ENCODE peak calls at places on chromosome 2, in four cellular contexts. O is endothelial cell of umbilical vein, C is GM12878, G is K562. H is an unnamed sample.

GRCh38 chr2:139122711-139123158 is 342.5 kb upstream of the NXPH2 start:
- DNase-seq in O (no peak), C (no peak), G (no peak), H (no peak)

GRCh38 chr2:19120941-19121750 is 237.3 kb downstream of the OSR1 start:
- DNase-seq in O (no peak), C (no peak), G (no peak), H (peak; percentile 87)

GRCh38 chr2:16821696-16822095 is 156.1 kb upstream of the CYRIA start:
- DNase-seq in O (no peak), C (no peak), G (no peak), H (no peak)

GRCh38 chr2:233409286-233409991 is 55.1 kb downstream of the DGKD start:
- DNase-seq in O (peak; percentile 86), C (no peak), G (peak; percentile 18), H (no peak)

GRCh38 chr2:235999011-235999410 is 169.2 kb downstream of the GBX2 start:
- DNase-seq in O (no peak), C (no peak), G (no peak), H (no peak)

GRCh38 chr2:41042343-41042742 is 590.5 kb upstream of the SLC8A1 start:
- DNase-seq in O (no peak), C (no peak), G (no peak), H (no peak)

GRCh38 chr2:227280895-227281294 is 44.2 kb upstream of the MFF start:
- DNase-seq in O (no peak), C (no peak), G (no peak), H (peak; percentile 5)

GRCh38 chr2:210224660-210225460 is at the start of gene ACADL:
- DNase-seq in O (peak; percentile 5), C (no peak), G (peak; percentile 6), H (no peak)

GRCh38 chr2:166197446-166197845 is 69.6 kb upstream of the SCN1A start:
- DNase-seq in O (no peak), C (no peak), G (no peak), H (peak; percentile 38)

GRCh38 chr2:64624108-64624610 is 29.6 kb downstream of the SERTAD2 start:
- DNase-seq in O (no peak), C (no peak), G (no peak), H (no peak)

GRCh38 chr2:137333386-137333972 is 568.1 kb downstream of the THSD7B start:
- DNase-seq in O (no peak), C (peak; percentile 1), G (no peak), H (no peak)

GRCh38 chr2:68721482-68722071 is 13.0 kb upstream of the ARHGAP25 start:
- DNase-seq in O (no peak), C (no peak), G (no peak), H (no peak)

GRCh38 chr2:70834881-70835280 is 735 bp downstream of the CD207 start:
- DNase-seq in O (no peak), C (no peak), G (no peak), H (no peak)

GRCh38 chr2:22442051-22442450 is 942.9 kb upstream of the KLHL29 start:
- DNase-seq in O (no peak), C (no peak), G (no peak), H (no peak)

GRCh38 chr2:220434365-220434764 is 806.9 kb downstream of the SLC4A3 start:
- DNase-seq in O (no peak), C (no peak), G (no peak), H (peak; percentile 97)

GRCh38 chr2:24819442-24820174 is 26.4 kb downstream of the CENPO start:
- DNase-seq in O (no peak), C (no peak), G (no peak), H (no peak)

DNA sequence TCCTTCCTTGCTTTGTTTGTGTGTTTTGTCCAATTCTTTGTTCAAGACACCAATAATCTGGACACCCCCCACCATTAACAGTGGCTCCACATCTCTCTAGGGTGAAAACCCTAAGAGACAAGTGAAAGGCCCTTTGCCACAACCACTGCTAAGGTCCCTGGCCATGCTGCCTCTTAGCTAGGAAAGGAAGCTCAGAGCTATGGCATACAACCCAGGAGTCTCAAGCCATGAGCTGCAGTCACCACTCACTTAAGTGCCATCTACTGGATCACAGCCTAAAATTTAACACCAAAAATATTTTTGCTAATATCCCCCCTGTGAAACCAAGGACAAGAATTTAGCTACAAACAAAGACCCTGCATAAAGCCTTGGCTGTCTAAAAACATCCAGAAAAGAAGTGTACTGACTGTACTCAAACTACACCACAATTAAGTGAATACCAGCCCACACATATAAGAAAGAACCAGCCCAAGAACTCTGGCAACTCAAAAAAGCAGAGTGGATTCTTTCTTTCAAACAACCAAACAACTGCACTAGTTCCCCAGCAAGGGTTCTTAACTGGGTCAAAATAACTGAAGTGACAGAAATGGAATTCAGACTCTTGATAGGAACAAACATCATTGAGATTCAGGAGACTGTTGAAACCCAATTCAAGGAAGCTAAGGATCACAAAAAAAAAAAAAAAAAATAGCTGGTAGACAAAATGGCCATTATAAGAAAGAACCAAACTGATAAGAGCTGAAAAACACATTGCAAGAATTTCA is 130.1 kb upstream of the GALNT5 start:
- DNase-seq in O (no peak), C (no peak), G (no peak), H (no peak)
- TF ChIP-seq FOS in O (no peak), C (no peak), G (no peak), H (no peak)

DNA sequence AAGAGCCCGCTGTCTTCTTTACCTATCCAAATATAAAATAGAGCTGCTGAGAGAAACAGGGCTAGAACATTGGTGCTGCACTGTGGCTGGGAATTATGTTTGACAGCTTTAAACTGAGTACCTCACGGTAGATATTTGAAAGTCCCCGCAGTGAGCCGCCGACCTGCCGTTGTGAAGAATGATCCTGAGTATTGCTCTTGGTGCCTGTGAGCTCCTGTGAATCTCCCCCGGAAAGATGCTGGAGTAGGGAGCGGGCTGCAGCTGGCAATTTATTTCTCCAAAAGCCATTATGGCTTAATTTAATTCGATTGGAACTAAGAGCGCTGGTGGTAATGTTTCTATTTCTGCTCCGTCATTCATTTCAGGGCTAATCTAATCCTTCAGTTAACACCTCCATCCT is 129.4 kb upstream of the TPO start:
- DNase-seq in O (no peak), C (no peak), G (no peak), H (no peak)
- TF ChIP-seq FOS in O (no peak), C (no peak), G (no peak), H (no peak)

GRCh38 chr2:196097864-196098660 is 29.4 kb upstream of the DNAH7 start:
- DNase-seq in O (no peak), C (no peak), G (no peak), H (no peak)

GRCh38 chr2:196105956-196106355 is 37.3 kb upstream of the DNAH7 start:
- DNase-seq in O (peak; percentile 63), C (no peak), G (no peak), H (no peak)

GRCh38 chr2:196103626-196104025 is 35.0 kb upstream of the DNAH7 start:
- DNase-seq in O (no peak), C (no peak), G (no peak), H (no peak)

GRCh38 chr2:196096982-196097745 is 28.5 kb upstream of the DNAH7 start:
- DNase-seq in O (no peak), C (no peak), G (no peak), H (no peak)

GRCh38 chr2:196101325-196101981 is 32.8 kb upstream of the DNAH7 start:
- DNase-seq in O (no peak), C (peak; percentile 80), G (peak; percentile 21), H (peak; percentile 74)
- TF ChIP-seq FOS in O (no peak), C (no peak), G (no peak), H (no peak)

DNA sequence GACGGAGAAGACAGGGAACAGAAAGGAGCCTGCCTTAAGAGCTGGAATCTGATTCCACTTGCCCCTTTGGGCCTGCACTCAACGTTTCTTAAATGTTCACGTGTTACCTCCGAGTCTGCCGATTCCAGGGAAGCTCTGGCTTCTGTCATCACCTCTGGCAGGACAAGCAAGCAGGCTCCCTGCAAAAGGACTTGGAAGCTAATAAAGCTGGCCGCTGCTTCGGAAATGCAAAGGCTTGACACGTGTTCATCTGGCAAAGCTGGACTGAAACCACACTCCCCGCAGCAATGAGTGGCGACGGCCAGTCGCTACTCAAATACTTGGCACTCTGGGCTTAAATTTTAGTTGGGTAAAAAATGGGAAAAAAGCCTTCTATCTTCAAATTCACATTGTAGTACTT is 231.2 kb downstream of the PRKCE start:
- DNase-seq in O (no peak), C (no peak), G (no peak), H (no peak)
- TF ChIP-seq FOS in O (no peak), C (no peak), G (no peak), H (no peak)

GRCh38 chr2:160574472-160575140 is 81.0 kb upstream of the RBMS1 start:
- DNase-seq in O (no peak), C (no peak), G (no peak), H (peak; percentile 87)
- TF ChIP-seq FOS in O (peak; percentile 45), C (no peak), G (no peak), H (peak; percentile 80)

GRCh38 chr2:206443735-206444527 is 599 bp downstream of the ADAM23 start:
- DNase-seq in O (peak; percentile 50), C (no peak), G (no peak), H (peak; percentile 22)
- TF ChIP-seq FOS in O (no peak), C (no peak), G (no peak), H (no peak)

GRCh38 chr2:168708099-168708498 is 94.3 kb upstream of the NOSTRIN start:
- DNase-seq in O (no peak), C (no peak), G (no peak), H (no peak)

GRCh38 chr2:168703926-168704325 is 98.5 kb upstream of the NOSTRIN start:
- DNase-seq in O (no peak), C (no peak), G (no peak), H (no peak)

GRCh38 chr2:168706806-168707205 is 95.6 kb upstream of the NOSTRIN start:
- DNase-seq in O (no peak), C (no peak), G (no peak), H (no peak)

GRCh38 chr2:168702579-168702978 is 99.9 kb upstream of the NOSTRIN start:
- DNase-seq in O (no peak), C (no peak), G (no peak), H (no peak)

DNA sequence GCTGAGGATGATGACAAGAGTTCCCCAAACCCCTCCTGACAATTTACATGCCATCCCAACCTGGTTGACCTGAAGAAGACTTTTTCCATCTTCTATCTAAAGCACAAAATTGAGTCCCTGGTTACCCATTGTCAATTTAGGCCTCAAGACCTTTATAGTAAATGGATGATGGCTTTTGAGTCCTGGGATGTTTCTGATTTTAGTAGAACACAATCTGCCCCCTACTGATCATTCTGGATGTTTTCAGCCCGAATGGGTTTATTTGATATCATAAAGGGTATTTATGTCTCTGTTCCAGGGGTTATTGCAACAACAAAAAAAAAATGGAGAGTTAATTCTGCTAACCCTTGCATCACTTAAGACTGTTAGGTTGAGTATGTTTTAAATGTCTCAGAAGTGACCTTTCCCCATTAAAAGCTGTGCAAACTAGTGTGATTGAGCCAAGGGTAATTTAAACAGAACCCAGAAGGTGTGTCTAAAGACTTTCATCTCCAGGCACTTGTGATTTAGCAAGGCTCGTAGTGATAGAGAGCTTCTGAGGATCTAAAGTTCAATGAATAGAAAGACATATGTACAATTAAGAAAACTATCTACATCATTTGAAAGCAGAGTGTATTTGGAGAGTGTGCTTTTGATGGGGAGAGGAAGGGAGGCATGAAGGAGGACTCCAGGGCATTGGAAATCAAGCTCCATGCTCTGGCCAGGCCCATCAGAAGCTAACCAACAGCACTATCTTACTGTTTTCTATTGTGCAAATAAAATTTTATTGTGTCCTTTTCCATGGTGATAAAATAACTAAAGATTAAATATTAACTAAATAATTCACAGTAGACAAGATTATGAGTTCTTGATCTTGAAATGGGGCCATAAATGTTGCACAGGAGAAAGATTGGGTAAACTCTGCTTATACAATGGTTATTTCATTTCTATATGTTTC is 96.6 kb upstream of the NOSTRIN start:
- DNase-seq in O (peak; percentile 29), C (no peak), G (no peak), H (peak; percentile 51)
- TF ChIP-seq FOS in O (no peak), C (no peak), G (no peak), H (no peak)